ENCODE peak calls at places on chromosomes 13 and 19, in seven cellular contexts. One of them, this sample, is unnamed.

GRCh38 chr13:30164141-30164540 is 143.2 kb downstream of the KATNAL1 start:
- DNase-seq in GM13976: no peak
- DNase-seq in BE2C: no peak
- DNase-seq in cardiac muscle cell: no peak
- DNase-seq in body of pancreas: no peak
- DNase-seq in Calu3: no peak
- DNase-seq in bronchial epithelial cell: no peak
- DNase-seq in this sample: no peak

GRCh38 chr19:48713041-48713863 is 6.3 kb downstream of the MAMSTR start:
- DNase-seq in GM13976: no peak
- DNase-seq in BE2C: no peak
- DNase-seq in cardiac muscle cell: no peak
- DNase-seq in body of pancreas: no peak
- DNase-seq in Calu3: no peak
- DNase-seq in bronchial epithelial cell: no peak
- DNase-seq in this sample: no peak

GRCh38 chr19:4974855-4975469 is 6.0 kb downstream of the KDM4B start:
- DNase-seq in GM13976: no peak
- DNase-seq in BE2C: no peak
- DNase-seq in cardiac muscle cell: no peak
- DNase-seq in body of pancreas: peak
- DNase-seq in Calu3: no peak
- DNase-seq in bronchial epithelial cell: no peak
- DNase-seq in this sample: no peak

GRCh38 chr13:60572003-60572792 is 175.2 kb downstream of the TDRD3 start:
- DNase-seq in GM13976: no peak
- DNase-seq in BE2C: no peak
- DNase-seq in cardiac muscle cell: peak
- DNase-seq in body of pancreas: no peak
- DNase-seq in Calu3: no peak
- DNase-seq in bronchial epithelial cell: peak
- DNase-seq in this sample: no peak

GRCh38 chr19:1340681-1341469 is 42.8 kb upstream of the NDUFS7 start:
- DNase-seq in GM13976: no peak
- DNase-seq in BE2C: no peak
- DNase-seq in cardiac muscle cell: no peak
- DNase-seq in body of pancreas: no peak
- DNase-seq in Calu3: no peak
- DNase-seq in bronchial epithelial cell: no peak
- DNase-seq in this sample: no peak

GRCh38 chr19:47271949-47272348 is 2.7 kb upstream of the INAFM1 start:
- DNase-seq in GM13976: no peak
- DNase-seq in BE2C: no peak
- DNase-seq in cardiac muscle cell: no peak
- DNase-seq in body of pancreas: no peak
- DNase-seq in Calu3: no peak
- DNase-seq in bronchial epithelial cell: no peak
- DNase-seq in this sample: no peak

GRCh38 chr19:3775831-3776230 is 3.8 kb upstream of the RAX2 start:
- DNase-seq in GM13976: no peak
- DNase-seq in BE2C: no peak
- DNase-seq in cardiac muscle cell: no peak
- DNase-seq in body of pancreas: no peak
- DNase-seq in Calu3: no peak
- DNase-seq in bronchial epithelial cell: no peak
- DNase-seq in this sample: no peak

GRCh38 chr13:33639640-33640080 is 178.3 kb upstream of the RFC3 start:
- DNase-seq in GM13976: peak
- DNase-seq in BE2C: no peak
- DNase-seq in cardiac muscle cell: no peak
- DNase-seq in body of pancreas: no peak
- DNase-seq in Calu3: no peak
- DNase-seq in bronchial epithelial cell: peak
- DNase-seq in this sample: peak

GRCh38 chr19:32022044-32022945 is 323.1 kb upstream of the ZNF507 start:
- DNase-seq in GM13976: no peak
- DNase-seq in BE2C: no peak
- DNase-seq in cardiac muscle cell: no peak
- DNase-seq in body of pancreas: no peak
- DNase-seq in Calu3: no peak
- DNase-seq in bronchial epithelial cell: no peak
- DNase-seq in this sample: no peak

GRCh38 chr19:35764432-35765315 is 6.7 kb downstream of the PROSER3 start:
- DNase-seq in GM13976: no peak
- DNase-seq in BE2C: no peak
- DNase-seq in cardiac muscle cell: no peak
- DNase-seq in body of pancreas: no peak
- DNase-seq in Calu3: no peak
- DNase-seq in bronchial epithelial cell: no peak
- DNase-seq in this sample: no peak

GRCh38 chr13:83881031-83881727 is 1.1 kb downstream of the SLITRK1 start:
- DNase-seq in GM13976: no peak
- DNase-seq in BE2C: no peak
- DNase-seq in cardiac muscle cell: no peak
- DNase-seq in body of pancreas: no peak
- DNase-seq in Calu3: no peak
- DNase-seq in bronchial epithelial cell: no peak
- DNase-seq in this sample: no peak

GRCh38 chr19:494171-495046 is 1.9 kb upstream of the MADCAM1 start:
- DNase-seq in GM13976: no peak
- DNase-seq in BE2C: no peak
- DNase-seq in cardiac muscle cell: no peak
- DNase-seq in body of pancreas: no peak
- DNase-seq in Calu3: no peak
- DNase-seq in bronchial epithelial cell: no peak
- DNase-seq in this sample: no peak

GRCh38 chr19:56692496-56692895 is 20.9 kb upstream of the ZNF835 start:
- DNase-seq in GM13976: no peak
- DNase-seq in BE2C: no peak
- DNase-seq in cardiac muscle cell: no peak
- DNase-seq in body of pancreas: peak
- DNase-seq in Calu3: no peak
- DNase-seq in bronchial epithelial cell: no peak
- DNase-seq in this sample: no peak

GRCh38 chr19:4897146-4897545 is 5.5 kb downstream of the ARRDC5 start:
- DNase-seq in GM13976: no peak
- DNase-seq in BE2C: no peak
- DNase-seq in cardiac muscle cell: no peak
- DNase-seq in body of pancreas: no peak
- DNase-seq in Calu3: no peak
- DNase-seq in bronchial epithelial cell: no peak
- DNase-seq in this sample: no peak

GRCh38 chr19:18967358-18968146 is 26.5 kb upstream of the HOMER3 start:
- DNase-seq in GM13976: no peak
- DNase-seq in BE2C: no peak
- DNase-seq in cardiac muscle cell: peak
- DNase-seq in body of pancreas: peak
- DNase-seq in Calu3: no peak
- DNase-seq in bronchial epithelial cell: peak
- DNase-seq in this sample: no peak

GRCh38 chr13:29140277-29140676 is 320.1 kb downstream of the MTUS2 start:
- DNase-seq in GM13976: no peak
- DNase-seq in BE2C: no peak
- DNase-seq in cardiac muscle cell: peak
- DNase-seq in body of pancreas: no peak
- DNase-seq in Calu3: no peak
- DNase-seq in bronchial epithelial cell: peak
- DNase-seq in this sample: no peak

GRCh38 chr19:55578761-55579747 is 1.6 kb downstream of the ZNF579 start:
- DNase-seq in GM13976: no peak
- DNase-seq in BE2C: no peak
- DNase-seq in cardiac muscle cell: no peak
- DNase-seq in body of pancreas: no peak
- DNase-seq in Calu3: no peak
- DNase-seq in bronchial epithelial cell: no peak
- DNase-seq in this sample: no peak

GRCh38 chr13:56351041-56351440 is 789.7 kb upstream of the PRR20A start:
- DNase-seq in GM13976: no peak
- DNase-seq in BE2C: peak
- DNase-seq in cardiac muscle cell: no peak
- DNase-seq in body of pancreas: no peak
- DNase-seq in Calu3: no peak
- DNase-seq in bronchial epithelial cell: peak
- DNase-seq in this sample: no peak

GRCh38 chr13:92196566-92197256 is 798.3 kb downstream of the GPC5 start:
- DNase-seq in GM13976: no peak
- DNase-seq in BE2C: no peak
- DNase-seq in cardiac muscle cell: peak
- DNase-seq in body of pancreas: no peak
- DNase-seq in Calu3: no peak
- DNase-seq in bronchial epithelial cell: no peak
- DNase-seq in this sample: no peak

GRCh38 chr19:2540646-2541454 is 64.9 kb downstream of the GADD45B start:
- DNase-seq in GM13976: no peak
- DNase-seq in BE2C: no peak
- DNase-seq in cardiac muscle cell: peak
- DNase-seq in body of pancreas: peak
- DNase-seq in Calu3: peak
- DNase-seq in bronchial epithelial cell: peak
- DNase-seq in this sample: no peak

GRCh38 chr13:104586010-104586746 is 1520.0 kb upstream of the SLC10A2 start:
- DNase-seq in GM13976: no peak
- DNase-seq in BE2C: peak
- DNase-seq in cardiac muscle cell: peak
- DNase-seq in body of pancreas: peak
- DNase-seq in Calu3: peak
- DNase-seq in bronchial epithelial cell: peak
- DNase-seq in this sample: no peak

GRCh38 chr13:46354143-46355087 is 32.6 kb downstream of the RUBCNL start:
- DNase-seq in GM13976: peak
- DNase-seq in BE2C: no peak
- DNase-seq in cardiac muscle cell: peak
- DNase-seq in body of pancreas: peak
- DNase-seq in Calu3: peak
- DNase-seq in bronchial epithelial cell: peak
- DNase-seq in this sample: no peak

GRCh38 chr19:1942078-1942933 is 1.3 kb downstream of the CSNK1G2 start:
- DNase-seq in GM13976: peak
- DNase-seq in BE2C: peak
- DNase-seq in cardiac muscle cell: peak
- DNase-seq in body of pancreas: peak
- DNase-seq in Calu3: peak
- DNase-seq in bronchial epithelial cell: peak
- DNase-seq in this sample: peak

GRCh38 chr19:8001995-8002849 is 3.2 kb downstream of the ELAVL1 start:
- DNase-seq in GM13976: peak
- DNase-seq in BE2C: peak
- DNase-seq in cardiac muscle cell: peak
- DNase-seq in body of pancreas: peak
- DNase-seq in Calu3: peak
- DNase-seq in bronchial epithelial cell: peak
- DNase-seq in this sample: peak
- TF ChIP-seq CTCF in GM13976: peak
- TF ChIP-seq CTCF in BE2C: peak
- TF ChIP-seq CTCF in cardiac muscle cell: peak
- TF ChIP-seq CTCF in body of pancreas: peak
- TF ChIP-seq CTCF in Calu3: peak
- TF ChIP-seq CTCF in bronchial epithelial cell: peak
- TF ChIP-seq CTCF in this sample: peak

GRCh38 chr19:33215438-33216197 is 10.0 kb downstream of the SLC7A10 start:
- DNase-seq in GM13976: no peak
- DNase-seq in BE2C: no peak
- DNase-seq in cardiac muscle cell: no peak
- DNase-seq in body of pancreas: no peak
- DNase-seq in Calu3: no peak
- DNase-seq in bronchial epithelial cell: no peak
- DNase-seq in this sample: no peak

GRCh38 chr19:33217881-33218280 is 7.8 kb downstream of the SLC7A10 start:
- DNase-seq in GM13976: no peak
- DNase-seq in BE2C: no peak
- DNase-seq in cardiac muscle cell: no peak
- DNase-seq in body of pancreas: no peak
- DNase-seq in Calu3: no peak
- DNase-seq in bronchial epithelial cell: no peak
- DNase-seq in this sample: no peak

GRCh38 chr19:33214621-33215020 is 11.0 kb downstream of the SLC7A10 start:
- DNase-seq in GM13976: no peak
- DNase-seq in BE2C: peak
- DNase-seq in cardiac muscle cell: peak
- DNase-seq in body of pancreas: no peak
- DNase-seq in Calu3: peak
- DNase-seq in bronchial epithelial cell: peak
- DNase-seq in this sample: no peak

GRCh38 chr19:33219261-33219812 is 6.3 kb downstream of the SLC7A10 start:
- DNase-seq in GM13976: no peak
- DNase-seq in BE2C: no peak
- DNase-seq in cardiac muscle cell: peak
- DNase-seq in body of pancreas: no peak
- DNase-seq in Calu3: peak
- DNase-seq in bronchial epithelial cell: no peak
- DNase-seq in this sample: no peak

DNA sequence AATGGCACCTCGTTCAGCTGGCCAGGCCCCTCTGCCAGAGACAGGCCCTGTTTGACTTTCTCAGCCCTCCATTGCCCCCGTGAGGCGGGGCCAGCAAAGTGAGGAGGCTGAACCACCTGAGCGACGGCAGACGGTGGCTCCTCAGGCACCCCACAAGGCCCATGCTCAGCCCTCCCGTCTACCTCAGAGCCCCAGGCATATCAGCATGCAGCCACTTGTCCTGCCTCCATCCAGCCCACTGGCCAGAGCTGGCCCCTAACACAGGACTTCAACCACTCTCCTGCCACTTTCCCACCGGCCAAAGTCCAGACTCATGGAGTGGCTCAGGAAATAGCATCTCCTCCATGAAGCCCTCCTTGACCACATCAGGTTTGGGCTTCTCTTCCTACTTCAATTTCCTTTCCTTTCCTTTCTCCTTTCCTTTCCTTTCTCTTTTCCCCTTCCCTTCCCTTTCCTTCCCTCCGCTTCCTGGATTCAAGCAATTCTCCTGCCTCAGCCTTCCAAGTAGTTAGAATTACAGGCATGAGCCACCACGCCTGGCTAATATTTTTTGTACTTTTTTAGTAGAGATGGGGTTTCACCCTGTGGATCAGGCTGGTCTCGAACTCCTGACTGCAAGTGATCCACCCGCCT is 9.3 kb downstream of the SLC7A10 start:
- DNase-seq in GM13976: no peak
- DNase-seq in BE2C: no peak
- DNase-seq in cardiac muscle cell: no peak
- DNase-seq in body of pancreas: no peak
- DNase-seq in Calu3: no peak
- DNase-seq in bronchial epithelial cell: no peak
- DNase-seq in this sample: no peak
- TF ChIP-seq CTCF in GM13976: no peak
- TF ChIP-seq CTCF in BE2C: no peak
- TF ChIP-seq CTCF in cardiac muscle cell: no peak
- TF ChIP-seq CTCF in body of pancreas: no peak
- TF ChIP-seq CTCF in Calu3: no peak
- TF ChIP-seq CTCF in bronchial epithelial cell: no peak
- TF ChIP-seq CTCF in this sample: no peak

GRCh38 chr19:43774103-43774939 is 6.5 kb downstream of the KCNN4 start:
- DNase-seq in GM13976: no peak
- DNase-seq in BE2C: peak
- DNase-seq in cardiac muscle cell: peak
- DNase-seq in body of pancreas: peak
- DNase-seq in Calu3: no peak
- DNase-seq in bronchial epithelial cell: peak
- DNase-seq in this sample: no peak
- TF ChIP-seq CTCF in GM13976: no peak
- TF ChIP-seq CTCF in BE2C: peak
- TF ChIP-seq CTCF in cardiac muscle cell: peak
- TF ChIP-seq CTCF in body of pancreas: peak
- TF ChIP-seq CTCF in Calu3: no peak
- TF ChIP-seq CTCF in bronchial epithelial cell: peak
- TF ChIP-seq CTCF in this sample: no peak

GRCh38 chr13:99658266-99658991 is 157.2 kb downstream of the TM9SF2 start:
- DNase-seq in GM13976: peak
- DNase-seq in BE2C: peak
- DNase-seq in cardiac muscle cell: peak
- DNase-seq in body of pancreas: peak
- DNase-seq in Calu3: peak
- DNase-seq in bronchial epithelial cell: peak
- DNase-seq in this sample: no peak
- TF ChIP-seq CTCF in GM13976: peak
- TF ChIP-seq CTCF in BE2C: peak
- TF ChIP-seq CTCF in cardiac muscle cell: peak
- TF ChIP-seq CTCF in body of pancreas: no peak
- TF ChIP-seq CTCF in Calu3: no peak
- TF ChIP-seq CTCF in bronchial epithelial cell: no peak
- TF ChIP-seq CTCF in this sample: peak